ENCODE peak calls at places on chromosomes 2 and 18, in six cellular contexts. O is cardiac muscle cell; V is effector memory CD4-positive, alpha-beta T cell; N is left ventricle myocardium inferior; C is kidney; B is K562. Z is an unnamed sample.

GRCh38 chr18:22503803-22504202 is 86.1 kb upstream of the CTAGE1 start:
- DNase-seq in O (no peak), V (no peak), N (peak; percentile 64), C (no peak), B (no peak), Z (no peak)

GRCh38 chr2:47223980-47224379 is 68.9 kb upstream of the STPG4 start:
- DNase-seq in O (peak; percentile 39), V (no peak), N (no peak), C (no peak), B (no peak), Z (no peak)

GRCh38 chr18:45243347-45244095 is 371.8 kb upstream of the SLC14A2 start:
- DNase-seq in O (no peak), V (no peak), N (no peak), C (no peak), B (no peak), Z (no peak)

GRCh38 chr2:174048238-174048637 is 83.1 kb upstream of the SP3 start:
- DNase-seq in O (no peak), V (no peak), N (no peak), C (no peak), B (no peak), Z (no peak)

GRCh38 chr2:3461781-3462492 is 57.4 kb downstream of the ADI1 start:
- DNase-seq in O (peak; percentile 60), V (no peak), N (no peak), C (no peak), B (peak; percentile 62), Z (no peak)

GRCh38 chr2:57119141-57119540 is 927.5 kb upstream of the VRK2 start:
- DNase-seq in O (no peak), V (no peak), N (no peak), C (no peak), B (no peak), Z (no peak)

GRCh38 chr2:232973336-232973735 is 39.7 kb downstream of the NGEF start:
- DNase-seq in O (no peak), V (no peak), N (no peak), C (no peak), B (no peak), Z (no peak)

GRCh38 chr2:70746076-70746475 is 21.9 kb downstream of the ADD2 start:
- DNase-seq in O (no peak), V (no peak), N (no peak), C (no peak), B (no peak), Z (no peak)

GRCh38 chr18:9925369-9925768 is 11.6 kb downstream of the VAPA start:
- DNase-seq in O (no peak), V (no peak), N (no peak), C (no peak), B (no peak), Z (no peak)

GRCh38 chr2:169983506-169983905 is 156.3 kb downstream of the UBR3 start:
- DNase-seq in O (peak; percentile 20), V (no peak), N (no peak), C (no peak), B (peak; percentile 26), Z (no peak)

GRCh38 chr2:152467677-152468406 is 132.9 kb downstream of the FMNL2 start:
- DNase-seq in O (no peak), V (no peak), N (no peak), C (no peak), B (no peak), Z (no peak)

GRCh38 chr2:191115391-191115790 is 35.4 kb downstream of the STAT4 start:
- DNase-seq in O (no peak), V (peak; percentile 48), N (no peak), C (no peak), B (no peak), Z (no peak)

GRCh38 chr2:127076290-127076689 is 30.7 kb downstream of the BIN1 start:
- DNase-seq in O (no peak), V (no peak), N (no peak), C (no peak), B (no peak), Z (no peak)

GRCh38 chr2:27494284-27494943 is 586 bp downstream of the FNDC4 start:
- DNase-seq in O (peak; percentile 10), V (no peak), N (peak; percentile 18), C (peak; percentile 77), B (no peak), Z (no peak)

GRCh38 chr2:24317491-24317920 is 42.8 kb downstream of the ITSN2 start:
- DNase-seq in O (no peak), V (no peak), N (peak; percentile 36), C (no peak), B (no peak), Z (peak; percentile 34)

GRCh38 chr2:120517790-120518469 is 172.0 kb downstream of the INHBB start:
- DNase-seq in O (no peak), V (no peak), N (no peak), C (no peak), B (no peak), Z (no peak)

GRCh38 chr2:239263231-239263936 is 137.4 kb downstream of the HDAC4 start:
- DNase-seq in O (no peak), V (no peak), N (no peak), C (peak; percentile 73), B (no peak), Z (no peak)

GRCh38 chr18:76874643-76875389 is 52.5 kb downstream of the ZNF236 start:
- DNase-seq in O (no peak), V (no peak), N (no peak), C (no peak), B (no peak), Z (no peak)

GRCh38 chr2:60366178-60366577 is 187.3 kb downstream of the BCL11A start:
- DNase-seq in O (peak; percentile 19), V (no peak), N (no peak), C (no peak), B (no peak), Z (peak; percentile 90)
- H3K4me1 ChIP-seq in O (peaks cover 5% of the 10 kb centered on the region), V (no peaks in the 10 kb centered on the region), N (peaks cover 27% of the 10 kb centered on the region), C (no peaks in the 10 kb centered on the region), B (no peaks in the 10 kb centered on the region), Z (peaks cover 40% of the 10 kb centered on the region)

GRCh38 chr2:159292157-159292556 is 5.7 kb upstream of the WDSUB1 start:
- DNase-seq in O (peak; percentile 38), V (no peak), N (no peak), C (no peak), B (peak; percentile 75), Z (no peak)

GRCh38 chr2:159287733-159288132 is 1.2 kb upstream of the WDSUB1 start:
- DNase-seq in O (no peak), V (no peak), N (no peak), C (no peak), B (no peak), Z (no peak)

GRCh38 chr2:159285929-159286708 is at the start of gene WDSUB1:
- DNase-seq in O (peak; percentile 79), V (no peak), N (peak; percentile 76), C (peak; percentile 94), B (peak; percentile 55), Z (peak; percentile 66)

GRCh38 chr2:159286709-159287441 is 372 bp upstream of the WDSUB1 start:
- DNase-seq in O (peak; percentile 100), V (peak; percentile 98), N (peak; percentile 99), C (peak; percentile 100), B (peak; percentile 99), Z (peak; percentile 98)

DNA sequence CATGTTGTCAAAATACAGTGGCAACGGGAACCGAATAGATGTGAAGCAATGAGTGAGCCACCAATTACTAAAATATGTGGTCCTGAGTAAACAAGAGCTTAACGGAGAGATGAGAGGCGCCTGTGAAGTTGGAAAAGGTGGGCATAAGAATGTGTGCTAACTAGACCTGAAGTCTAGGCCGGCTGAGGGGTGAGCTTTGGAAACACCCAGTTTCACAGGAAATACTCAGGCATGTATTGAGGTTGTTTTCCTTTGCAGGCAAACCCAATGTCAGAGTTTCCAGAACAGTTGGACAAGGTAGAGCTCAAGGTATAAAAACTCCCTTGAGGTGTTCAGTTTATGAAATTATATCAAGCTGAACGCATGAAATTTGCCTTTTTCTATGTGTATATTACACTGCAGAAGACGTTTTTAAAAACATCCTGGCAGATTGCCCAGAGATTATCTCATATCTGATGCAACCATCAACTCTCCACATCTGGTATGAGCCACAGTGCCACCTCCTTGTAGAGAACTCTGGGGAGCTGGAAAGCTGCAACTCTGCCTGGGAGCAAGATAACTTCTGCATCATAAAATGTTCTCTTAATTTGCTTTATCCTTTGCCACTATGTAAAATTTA is 3.9 kb upstream of the WDSUB1 start:
- DNase-seq in O (no peak), V (no peak), N (no peak), C (no peak), B (no peak), Z (peak; percentile 30)
- H3K27ac ChIP-seq in O (no peak overlapping the region), V (no peak overlapping the region), N (no peak overlapping the region), C (no peak overlapping the region), B (no peak overlapping the region), Z (no peak overlapping the region)

DNA sequence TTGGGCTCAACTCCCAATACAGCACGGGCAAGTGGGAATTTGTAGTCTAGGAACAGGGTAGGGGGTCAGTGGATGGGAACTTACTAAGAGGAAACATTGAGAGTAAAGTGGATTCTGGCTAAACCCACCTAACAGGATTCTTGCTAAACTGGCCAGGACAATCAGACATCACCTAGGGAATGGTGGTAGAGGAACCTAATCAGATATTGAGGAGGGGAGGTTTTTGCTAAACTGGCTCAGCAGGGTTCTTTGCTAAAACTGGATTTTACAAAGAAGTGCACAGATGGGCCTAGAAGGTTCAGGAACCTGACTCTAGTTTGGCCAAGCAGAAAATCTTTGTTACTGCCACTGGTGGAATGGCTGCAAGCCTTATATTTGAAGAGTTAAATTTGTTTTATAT is 55.9 kb downstream of the INPP4A start:
- DNase-seq in O (no peak), V (no peak), N (no peak), C (no peak), B (no peak), Z (no peak)
- H3K4me1 ChIP-seq in O (peaks cover 15% of the 10 kb centered on the region), V (peaks cover 23% of the 10 kb centered on the region), N (peaks cover 77% of the 10 kb centered on the region), C (no peaks in the 10 kb centered on the region), B (peaks cover 6% of the 10 kb centered on the region), Z (peaks cover 25% of the 10 kb centered on the region)

GRCh38 chr2:68834737-68835136 is 36.5 kb downstream of the BMP10 start:
- DNase-seq in O (no peak), V (no peak), N (no peak), C (no peak), B (no peak), Z (no peak)
- H3K27ac ChIP-seq in O (no peak overlapping the region), V (no peak overlapping the region), N (no peak overlapping the region), C (no peak overlapping the region), B (peak overlapping the region; percentile 49), Z (no peak overlapping the region)

DNA sequence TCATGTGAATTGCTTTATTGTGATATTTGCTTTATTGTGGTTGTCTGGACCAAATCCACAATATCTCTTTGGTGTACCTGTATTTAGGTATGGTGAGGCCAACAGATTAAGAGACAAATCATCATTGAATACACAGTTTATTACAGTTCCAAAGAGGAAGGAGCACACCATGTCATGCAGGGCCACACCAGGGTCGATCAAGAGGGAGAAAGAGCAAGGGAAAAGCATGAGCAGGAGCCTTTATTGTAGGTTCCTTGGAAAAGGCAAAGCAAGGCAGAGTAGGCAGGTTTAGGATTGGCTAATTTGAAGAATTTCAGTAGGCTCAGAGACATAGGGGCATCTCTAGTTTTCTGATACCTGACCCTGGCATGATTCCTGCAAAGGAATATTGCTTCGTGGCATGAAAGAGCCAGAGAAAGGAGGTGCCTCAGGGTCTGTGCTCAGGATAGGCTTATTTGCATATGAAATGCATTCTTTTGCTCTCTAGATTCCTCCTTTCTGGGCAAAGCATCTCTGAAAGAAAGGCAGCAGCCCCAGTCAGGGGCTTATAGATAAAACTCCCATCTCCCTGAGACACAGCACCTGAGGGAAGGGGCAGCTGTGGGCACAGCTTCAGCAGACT is 214.2 kb upstream of the ERBB4 start:
- DNase-seq in O (no peak), V (no peak), N (no peak), C (no peak), B (no peak), Z (no peak)
- H3K4me1 ChIP-seq in O (no peaks in the 10 kb centered on the region), V (no peaks in the 10 kb centered on the region), N (no peaks in the 10 kb centered on the region), C (no peaks in the 10 kb centered on the region), B (no peaks in the 10 kb centered on the region), Z (no peaks in the 10 kb centered on the region)

GRCh38 chr2:112630268-112630667 is 15.5 kb upstream of the SLC20A1 start:
- DNase-seq in O (no peak), V (no peak), N (no peak), C (no peak), B (no peak), Z (no peak)
- H3K27ac ChIP-seq in O (no peak overlapping the region), V (peak overlapping the region; percentile 35), N (no peak overlapping the region), C (no peak overlapping the region), B (no peak overlapping the region), Z (no peak overlapping the region)